ENCODE peak calls at places on chromosomes 7 and 10, in ten cellular contexts. One of them, this sample, is unnamed.

GRCh38 chr10:33186150-33186549 is 148.3 kb downstream of the NRP1 start:
- DNase-seq in upper lobe of right lung: no peak
- DNase-seq in keratinocyte: no peak
- DNase-seq in osteoblast: peak; percentile 56
- DNase-seq in right lobe of liver: no peak
- DNase-seq in left ventricle myocardium inferior: no peak
- DNase-seq in SK-N-SH: no peak
- DNase-seq in HepG2: no peak
- DNase-seq in A549: no peak
- DNase-seq in ovary: no peak
- DNase-seq in this sample: no peak

GRCh38 chr7:36348256-36348655 is 41.4 kb upstream of the ANLN start:
- DNase-seq in upper lobe of right lung: no peak
- DNase-seq in keratinocyte: no peak
- DNase-seq in osteoblast: peak; percentile 43
- DNase-seq in right lobe of liver: no peak
- DNase-seq in left ventricle myocardium inferior: no peak
- DNase-seq in SK-N-SH: no peak
- DNase-seq in HepG2: no peak
- DNase-seq in A549: no peak
- DNase-seq in ovary: no peak
- DNase-seq in this sample: no peak

GRCh38 chr7:117582219-117582704 is 102.4 kb downstream of the CFTR start:
- DNase-seq in upper lobe of right lung: no peak
- DNase-seq in keratinocyte: no peak
- DNase-seq in osteoblast: no peak
- DNase-seq in right lobe of liver: peak; percentile 50
- DNase-seq in left ventricle myocardium inferior: peak; percentile 74
- DNase-seq in SK-N-SH: no peak
- DNase-seq in HepG2: no peak
- DNase-seq in A549: peak; percentile 97
- DNase-seq in ovary: no peak
- DNase-seq in this sample: no peak

GRCh38 chr7:30971440-30971839 is 7.7 kb downstream of the GHRHR start:
- DNase-seq in upper lobe of right lung: no peak
- DNase-seq in keratinocyte: no peak
- DNase-seq in osteoblast: no peak
- DNase-seq in right lobe of liver: no peak
- DNase-seq in left ventricle myocardium inferior: no peak
- DNase-seq in SK-N-SH: peak; percentile 12
- DNase-seq in HepG2: no peak
- DNase-seq in A549: no peak
- DNase-seq in ovary: no peak
- DNase-seq in this sample: no peak

GRCh38 chr10:101771380-101771779 is 4.5 kb downstream of the FGF8 start:
- DNase-seq in upper lobe of right lung: no peak
- DNase-seq in keratinocyte: no peak
- DNase-seq in osteoblast: no peak
- DNase-seq in right lobe of liver: no peak
- DNase-seq in left ventricle myocardium inferior: no peak
- DNase-seq in SK-N-SH: peak; percentile 18
- DNase-seq in HepG2: no peak
- DNase-seq in A549: no peak
- DNase-seq in ovary: peak; percentile 25
- DNase-seq in this sample: no peak

GRCh38 chr10:79274279-79275104 is 72.8 kb upstream of the PPIF start:
- DNase-seq in upper lobe of right lung: peak; percentile 86
- DNase-seq in keratinocyte: no peak
- DNase-seq in osteoblast: peak; percentile 88
- DNase-seq in right lobe of liver: peak; percentile 81
- DNase-seq in left ventricle myocardium inferior: peak; percentile 89
- DNase-seq in SK-N-SH: peak; percentile 87
- DNase-seq in HepG2: no peak
- DNase-seq in A549: no peak
- DNase-seq in ovary: no peak
- DNase-seq in this sample: peak; percentile 88

GRCh38 chr7:134362587-134363483 is 46.1 kb upstream of the SLC35B4 start:
- DNase-seq in upper lobe of right lung: no peak
- DNase-seq in keratinocyte: no peak
- DNase-seq in osteoblast: no peak
- DNase-seq in right lobe of liver: peak; percentile 86
- DNase-seq in left ventricle myocardium inferior: no peak
- DNase-seq in SK-N-SH: no peak
- DNase-seq in HepG2: no peak
- DNase-seq in A549: no peak
- DNase-seq in ovary: no peak
- DNase-seq in this sample: no peak

GRCh38 chr10:86348321-86349210 is 18.0 kb downstream of the GRID1 start:
- DNase-seq in upper lobe of right lung: peak; percentile 63
- DNase-seq in keratinocyte: no peak
- DNase-seq in osteoblast: peak; percentile 83
- DNase-seq in right lobe of liver: no peak
- DNase-seq in left ventricle myocardium inferior: no peak
- DNase-seq in SK-N-SH: peak; percentile 71
- DNase-seq in HepG2: peak; percentile 19
- DNase-seq in A549: no peak
- DNase-seq in ovary: no peak
- DNase-seq in this sample: peak; percentile 68

GRCh38 chr7:122790132-122790531 is 87.4 kb upstream of the RNF148 start:
- DNase-seq in upper lobe of right lung: no peak
- DNase-seq in keratinocyte: no peak
- DNase-seq in osteoblast: no peak
- DNase-seq in right lobe of liver: no peak
- DNase-seq in left ventricle myocardium inferior: no peak
- DNase-seq in SK-N-SH: no peak
- DNase-seq in HepG2: no peak
- DNase-seq in A549: no peak
- DNase-seq in ovary: no peak
- DNase-seq in this sample: no peak

GRCh38 chr7:18976715-18977466 is 140.5 kb downstream of the TWIST1 start:
- DNase-seq in upper lobe of right lung: no peak
- DNase-seq in keratinocyte: no peak
- DNase-seq in osteoblast: peak; percentile 80
- DNase-seq in right lobe of liver: no peak
- DNase-seq in left ventricle myocardium inferior: no peak
- DNase-seq in SK-N-SH: no peak
- DNase-seq in HepG2: no peak
- DNase-seq in A549: no peak
- DNase-seq in ovary: no peak
- DNase-seq in this sample: no peak

GRCh38 chr10:120539076-120539475 is 82.0 kb downstream of the PLPP4 start:
- DNase-seq in upper lobe of right lung: no peak
- DNase-seq in keratinocyte: no peak
- DNase-seq in osteoblast: no peak
- DNase-seq in right lobe of liver: no peak
- DNase-seq in left ventricle myocardium inferior: no peak
- DNase-seq in SK-N-SH: no peak
- DNase-seq in HepG2: no peak
- DNase-seq in A549: no peak
- DNase-seq in ovary: no peak
- DNase-seq in this sample: no peak

GRCh38 chr10:72826346-72826745 is 67.2 kb upstream of the OIT3 start:
- DNase-seq in upper lobe of right lung: no peak
- DNase-seq in keratinocyte: no peak
- DNase-seq in osteoblast: no peak
- DNase-seq in right lobe of liver: no peak
- DNase-seq in left ventricle myocardium inferior: no peak
- DNase-seq in SK-N-SH: no peak
- DNase-seq in HepG2: no peak
- DNase-seq in A549: no peak
- DNase-seq in ovary: no peak
- DNase-seq in this sample: no peak

GRCh38 chr10:69730251-69731156 is 71.2 kb upstream of the COL13A1 start:
- DNase-seq in upper lobe of right lung: peak; percentile 66
- DNase-seq in keratinocyte: no peak
- DNase-seq in osteoblast: peak; percentile 58
- DNase-seq in right lobe of liver: no peak
- DNase-seq in left ventricle myocardium inferior: peak; percentile 80
- DNase-seq in SK-N-SH: peak; percentile 56
- DNase-seq in HepG2: no peak
- DNase-seq in A549: no peak
- DNase-seq in ovary: peak; percentile 56
- DNase-seq in this sample: no peak

GRCh38 chr7:3495957-3496356 is 194.9 kb downstream of the SDK1 start:
- DNase-seq in upper lobe of right lung: no peak
- DNase-seq in keratinocyte: no peak
- DNase-seq in osteoblast: no peak
- DNase-seq in right lobe of liver: no peak
- DNase-seq in left ventricle myocardium inferior: no peak
- DNase-seq in SK-N-SH: no peak
- DNase-seq in HepG2: no peak
- DNase-seq in A549: no peak
- DNase-seq in ovary: no peak
- DNase-seq in this sample: no peak

GRCh38 chr7:128221929-128222403 is 19.1 kb upstream of the LEP start:
- DNase-seq in upper lobe of right lung: no peak
- DNase-seq in keratinocyte: no peak
- DNase-seq in osteoblast: peak; percentile 77
- DNase-seq in right lobe of liver: no peak
- DNase-seq in left ventricle myocardium inferior: no peak
- DNase-seq in SK-N-SH: peak; percentile 69
- DNase-seq in HepG2: no peak
- DNase-seq in A549: peak; percentile 47
- DNase-seq in ovary: no peak
- DNase-seq in this sample: no peak

GRCh38 chr7:148882668-148883232 is 1.3 kb downstream of the EZH2 start:
- DNase-seq in upper lobe of right lung: no peak
- DNase-seq in keratinocyte: no peak
- DNase-seq in osteoblast: peak; percentile 52
- DNase-seq in right lobe of liver: no peak
- DNase-seq in left ventricle myocardium inferior: no peak
- DNase-seq in SK-N-SH: no peak
- DNase-seq in HepG2: no peak
- DNase-seq in A549: no peak
- DNase-seq in ovary: no peak
- DNase-seq in this sample: no peak

GRCh38 chr7:112160130-112160770 is 45.9 kb downstream of the DOCK4 start:
- DNase-seq in upper lobe of right lung: no peak
- DNase-seq in keratinocyte: no peak
- DNase-seq in osteoblast: no peak
- DNase-seq in right lobe of liver: no peak
- DNase-seq in left ventricle myocardium inferior: no peak
- DNase-seq in SK-N-SH: peak; percentile 43
- DNase-seq in HepG2: peak; percentile 57
- DNase-seq in A549: peak; percentile 44
- DNase-seq in ovary: no peak
- DNase-seq in this sample: peak; percentile 49

GRCh38 chr7:40680657-40681056 is 545.9 kb downstream of the SUGCT start:
- DNase-seq in upper lobe of right lung: no peak
- DNase-seq in keratinocyte: no peak
- DNase-seq in osteoblast: no peak
- DNase-seq in right lobe of liver: no peak
- DNase-seq in left ventricle myocardium inferior: no peak
- DNase-seq in SK-N-SH: peak; percentile 42
- DNase-seq in HepG2: peak; percentile 28
- DNase-seq in A549: peak; percentile 22
- DNase-seq in ovary: no peak
- DNase-seq in this sample: peak; percentile 24

DNA sequence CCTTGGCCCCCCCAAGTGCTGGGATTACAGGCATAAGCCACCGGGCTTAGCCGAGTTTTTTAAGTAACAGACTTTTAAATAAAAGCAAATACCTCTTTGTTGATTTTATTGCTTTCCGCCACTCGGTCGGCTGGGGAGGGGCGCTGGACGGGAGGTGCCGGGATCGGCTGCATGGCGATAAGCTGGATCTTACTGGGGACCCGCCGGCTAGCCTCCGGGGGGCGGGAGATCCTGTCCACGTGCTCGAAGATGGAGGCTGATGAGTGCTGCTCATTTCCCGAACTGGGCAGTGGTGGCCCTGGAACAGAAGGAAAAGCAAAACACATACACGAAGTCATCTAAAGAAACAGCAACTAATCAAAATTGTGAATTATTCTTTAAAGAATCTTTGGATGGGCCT is 73.1 kb upstream of the ATP6V0A4 start:
- DNase-seq in upper lobe of right lung: no peak
- DNase-seq in keratinocyte: no peak
- DNase-seq in osteoblast: no peak
- DNase-seq in right lobe of liver: no peak
- DNase-seq in left ventricle myocardium inferior: no peak
- DNase-seq in SK-N-SH: no peak
- DNase-seq in HepG2: no peak
- DNase-seq in A549: no peak
- DNase-seq in ovary: no peak
- DNase-seq in this sample: no peak
- H3K4me1 ChIP-seq in upper lobe of right lung: no peaks in the 10 kb centered on the region
- H3K4me1 ChIP-seq in keratinocyte: peaks cover 25% of the 10 kb centered on the region
- H3K4me1 ChIP-seq in osteoblast: peaks cover 7% of the 10 kb centered on the region
- H3K4me1 ChIP-seq in right lobe of liver: no peaks in the 10 kb centered on the region
- H3K4me1 ChIP-seq in left ventricle myocardium inferior: no peaks in the 10 kb centered on the region
- H3K4me1 ChIP-seq in SK-N-SH: no peaks in the 10 kb centered on the region
- H3K4me1 ChIP-seq in HepG2: no peaks in the 10 kb centered on the region
- H3K4me1 ChIP-seq in A549: peaks cover 20% of the 10 kb centered on the region
- H3K4me1 ChIP-seq in ovary: no peaks in the 10 kb centered on the region
- H3K4me1 ChIP-seq in this sample: no peaks in the 10 kb centered on the region

GRCh38 chr10:44513592-44513991 is 128.7 kb upstream of the CXCL12 start:
- DNase-seq in upper lobe of right lung: no peak
- DNase-seq in keratinocyte: no peak
- DNase-seq in osteoblast: no peak
- DNase-seq in right lobe of liver: no peak
- DNase-seq in left ventricle myocardium inferior: no peak
- DNase-seq in SK-N-SH: peak; percentile 7
- DNase-seq in HepG2: no peak
- DNase-seq in A549: no peak
- DNase-seq in ovary: no peak
- DNase-seq in this sample: no peak
- TF ChIP-seq CTCF in upper lobe of right lung: no peak
- TF ChIP-seq CTCF in keratinocyte: no peak
- TF ChIP-seq CTCF in osteoblast: peak; percentile 58
- TF ChIP-seq CTCF in right lobe of liver: no peak
- TF ChIP-seq CTCF in left ventricle myocardium inferior: no peak
- TF ChIP-seq CTCF in SK-N-SH: peak; percentile 47
- TF ChIP-seq CTCF in HepG2: no peak
- TF ChIP-seq CTCF in A549: no peak
- TF ChIP-seq CTCF in ovary: no peak
- TF ChIP-seq CTCF in this sample: peak; percentile 20

DNA sequence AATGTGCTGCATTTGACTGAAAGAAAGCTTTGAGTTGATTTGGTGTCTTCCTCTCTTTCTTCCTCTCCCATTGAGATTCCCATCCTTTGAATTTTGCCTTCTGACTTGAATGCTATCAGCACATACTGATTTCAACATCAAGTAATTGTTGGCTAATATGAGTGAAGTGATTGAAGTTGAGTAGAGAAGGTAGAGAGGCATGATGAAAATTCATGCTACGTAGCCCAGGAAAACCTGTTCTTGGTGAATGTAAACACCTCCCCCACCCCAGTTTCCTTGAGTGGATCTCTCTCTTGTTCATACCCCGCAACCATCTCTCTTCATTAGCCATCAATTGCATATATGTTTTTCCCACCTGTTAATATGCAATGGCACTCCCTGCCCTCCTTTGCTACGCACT is 193.3 kb downstream of the FRMD4A start:
- DNase-seq in upper lobe of right lung: no peak
- DNase-seq in keratinocyte: no peak
- DNase-seq in osteoblast: no peak
- DNase-seq in right lobe of liver: no peak
- DNase-seq in left ventricle myocardium inferior: no peak
- DNase-seq in SK-N-SH: no peak
- DNase-seq in HepG2: no peak
- DNase-seq in A549: no peak
- DNase-seq in ovary: no peak
- DNase-seq in this sample: no peak
- H3K4me1 ChIP-seq in upper lobe of right lung: no peaks in the 10 kb centered on the region
- H3K4me1 ChIP-seq in keratinocyte: no peaks in the 10 kb centered on the region
- H3K4me1 ChIP-seq in osteoblast: no peaks in the 10 kb centered on the region
- H3K4me1 ChIP-seq in right lobe of liver: no peaks in the 10 kb centered on the region
- H3K4me1 ChIP-seq in left ventricle myocardium inferior: no peaks in the 10 kb centered on the region
- H3K4me1 ChIP-seq in SK-N-SH: no peaks in the 10 kb centered on the region
- H3K4me1 ChIP-seq in HepG2: no peaks in the 10 kb centered on the region
- H3K4me1 ChIP-seq in A549: no peaks in the 10 kb centered on the region
- H3K4me1 ChIP-seq in ovary: no peaks in the 10 kb centered on the region
- H3K4me1 ChIP-seq in this sample: no peaks in the 10 kb centered on the region

GRCh38 chr7:28654111-28654510 is 241.8 kb downstream of the CREB5 start:
- DNase-seq in upper lobe of right lung: no peak
- DNase-seq in keratinocyte: no peak
- DNase-seq in osteoblast: no peak
- DNase-seq in right lobe of liver: no peak
- DNase-seq in left ventricle myocardium inferior: no peak
- DNase-seq in SK-N-SH: no peak
- DNase-seq in HepG2: no peak
- DNase-seq in A549: no peak
- DNase-seq in ovary: no peak
- DNase-seq in this sample: no peak
- TF ChIP-seq CTCF in upper lobe of right lung: no peak
- TF ChIP-seq CTCF in keratinocyte: no peak
- TF ChIP-seq CTCF in osteoblast: no peak
- TF ChIP-seq CTCF in right lobe of liver: no peak
- TF ChIP-seq CTCF in left ventricle myocardium inferior: no peak
- TF ChIP-seq CTCF in SK-N-SH: no peak
- TF ChIP-seq CTCF in HepG2: no peak
- TF ChIP-seq CTCF in A549: no peak
- TF ChIP-seq CTCF in ovary: no peak
- TF ChIP-seq CTCF in this sample: no peak

This sample was measured in BE2C.